ENCODE peak calls at places on chromosomes 13 and 19, in eight cellular contexts. V, B, J, Y, M, Z, N and I are unnamed samples.

GRCh38 chr19:38425810-38426466 is at the start of gene RASGRP4:
- DNase-seq in V (no peak), B (no peak), J (no peak), Y (no peak), M (no peak), Z (no peak), N (no peak), I (no peak)

GRCh38 chr13:111005808-111006494 is 91.1 kb upstream of the ANKRD10 start:
- DNase-seq in V (peak), B (no peak), J (no peak), Y (no peak), M (no peak), Z (peak), N (no peak), I (no peak)

GRCh38 chr19:47095707-47096704 is 17.6 kb downstream of the ZC3H4 start:
- DNase-seq in V (no peak), B (peak), J (no peak), Y (peak), M (peak), Z (no peak), N (peak), I (peak)

GRCh38 chr13:27375686-27376326 is 48.6 kb upstream of the GTF3A start:
- DNase-seq in V (peak), B (peak), J (peak), Y (peak), M (peak), Z (peak), N (no peak), I (peak)

GRCh38 chr19:43544077-43544476 is 11.1 kb downstream of the ZNF575 start:
- DNase-seq in V (no peak), B (no peak), J (no peak), Y (no peak), M (no peak), Z (no peak), N (no peak), I (no peak)

GRCh38 chr13:21901772-21902708 is 231.2 kb downstream of the FGF9 start:
- DNase-seq in V (peak), B (no peak), J (no peak), Y (no peak), M (no peak), Z (no peak), N (no peak), I (no peak)

GRCh38 chr19:10815969-10816635 is 19.9 kb downstream of the TMED1 start:
- DNase-seq in V (no peak), B (no peak), J (no peak), Y (no peak), M (no peak), Z (no peak), N (no peak), I (no peak)

GRCh38 chr13:113766035-113766800 is 7.2 kb downstream of the TMEM255B start:
- DNase-seq in V (no peak), B (no peak), J (no peak), Y (no peak), M (no peak), Z (no peak), N (no peak), I (no peak)

GRCh38 chr13:97246596-97246995 is 24.5 kb downstream of the MBNL2 start:
- DNase-seq in V (no peak), B (no peak), J (no peak), Y (no peak), M (no peak), Z (no peak), N (no peak), I (no peak)

GRCh38 chr19:34351382-34351802 is 13.6 kb upstream of the GPI start:
- DNase-seq in V (no peak), B (no peak), J (no peak), Y (no peak), M (peak), Z (no peak), N (no peak), I (no peak)

GRCh38 chr13:112664501-112665203 is 25.2 kb upstream of the ATP11A start:
- DNase-seq in V (no peak), B (peak), J (no peak), Y (no peak), M (peak), Z (peak), N (peak), I (no peak)

GRCh38 chr13:80195649-80196048 is 145.3 kb downstream of the SPRY2 start:
- DNase-seq in V (no peak), B (no peak), J (no peak), Y (no peak), M (no peak), Z (no peak), N (no peak), I (no peak)

GRCh38 chr13:31896427-31896826 is 135.1 kb upstream of the FRY start:
- DNase-seq in V (peak), B (peak), J (no peak), Y (no peak), M (no peak), Z (peak), N (no peak), I (peak)

GRCh38 chr13:27607125-27607524 is 13.2 kb downstream of the LNX2 start:
- DNase-seq in V (peak), B (peak), J (peak), Y (no peak), M (peak), Z (peak), N (no peak), I (peak)

GRCh38 chr13:49895826-49896225 is 40.3 kb downstream of the SPRYD7 start:
- DNase-seq in V (no peak), B (no peak), J (no peak), Y (no peak), M (no peak), Z (no peak), N (no peak), I (no peak)

GRCh38 chr19:45200614-45201013 is 22.0 kb downstream of the BLOC1S3 start:
- DNase-seq in V (peak), B (peak), J (peak), Y (peak), M (peak), Z (peak), N (no peak), I (peak)

GRCh38 chr13:90869580-90869979 is 477.9 kb upstream of the MIR17HG start:
- DNase-seq in V (no peak), B (no peak), J (no peak), Y (no peak), M (no peak), Z (no peak), N (no peak), I (no peak)

GRCh38 chr13:26500618-26501320 is 56.7 kb upstream of the WASF3 start:
- DNase-seq in V (no peak), B (no peak), J (no peak), Y (no peak), M (no peak), Z (no peak), N (no peak), I (no peak)

GRCh38 chr19:46946611-46947238 is 72.9 kb upstream of the NPAS1 start:
- DNase-seq in V (no peak), B (no peak), J (no peak), Y (no peak), M (no peak), Z (no peak), N (no peak), I (no peak)

GRCh38 chr19:16943942-16944625 is 55.3 kb downstream of the F2RL3 start:
- DNase-seq in V (no peak), B (no peak), J (no peak), Y (no peak), M (no peak), Z (no peak), N (no peak), I (no peak)

GRCh38 chr13:41694902-41695301 is 237.6 kb downstream of the RGCC start:
- DNase-seq in V (peak), B (peak), J (peak), Y (no peak), M (peak), Z (peak), N (no peak), I (peak)

GRCh38 chr13:36531746-36532486 is 99.6 kb downstream of the CCNA1 start:
- DNase-seq in V (no peak), B (peak), J (no peak), Y (no peak), M (peak), Z (no peak), N (no peak), I (no peak)

GRCh38 chr19:48510421-48511268 is 990 bp downstream of the LMTK3 start:
- DNase-seq in V (peak), B (peak), J (no peak), Y (peak), M (peak), Z (peak), N (peak), I (no peak)

GRCh38 chr19:28239270-28239669 is 973.7 kb downstream of the UQCRFS1 start:
- DNase-seq in V (no peak), B (no peak), J (no peak), Y (no peak), M (no peak), Z (no peak), N (no peak), I (no peak)

GRCh38 chr19:39845621-39846175 is 481 bp downstream of the FBL start:
- DNase-seq in V (no peak), B (peak), J (no peak), Y (no peak), M (peak), Z (no peak), N (no peak), I (no peak)
- TF ChIP-seq CTCF in V (no peak), B (no peak), J (peak), Y (no peak), M (no peak), Z (peak), N (no peak), I (peak)

GRCh38 chr13:106099765-106100164 is 435.7 kb downstream of the EFNB2 start:
- DNase-seq in V (no peak), B (no peak), J (no peak), Y (no peak), M (no peak), Z (no peak), N (no peak), I (no peak)

GRCh38 chr13:106100261-106100919 is 435.1 kb downstream of the EFNB2 start:
- DNase-seq in V (no peak), B (peak), J (no peak), Y (peak), M (peak), Z (no peak), N (no peak), I (no peak)

GRCh38 chr13:106102776-106103175 is 432.7 kb downstream of the EFNB2 start:
- DNase-seq in V (no peak), B (no peak), J (no peak), Y (no peak), M (no peak), Z (no peak), N (no peak), I (no peak)

GRCh38 chr13:106098778-106099177 is 436.7 kb downstream of the EFNB2 start:
- DNase-seq in V (no peak), B (no peak), J (no peak), Y (no peak), M (no peak), Z (no peak), N (no peak), I (no peak)

GRCh38 chr13:106101201-106101600 is 434.3 kb downstream of the EFNB2 start:
- DNase-seq in V (no peak), B (no peak), J (no peak), Y (no peak), M (no peak), Z (no peak), N (no peak), I (no peak)
- TF ChIP-seq CTCF in V (no peak), B (no peak), J (no peak), Y (no peak), M (no peak), Z (no peak), N (no peak), I (no peak)

DNA sequence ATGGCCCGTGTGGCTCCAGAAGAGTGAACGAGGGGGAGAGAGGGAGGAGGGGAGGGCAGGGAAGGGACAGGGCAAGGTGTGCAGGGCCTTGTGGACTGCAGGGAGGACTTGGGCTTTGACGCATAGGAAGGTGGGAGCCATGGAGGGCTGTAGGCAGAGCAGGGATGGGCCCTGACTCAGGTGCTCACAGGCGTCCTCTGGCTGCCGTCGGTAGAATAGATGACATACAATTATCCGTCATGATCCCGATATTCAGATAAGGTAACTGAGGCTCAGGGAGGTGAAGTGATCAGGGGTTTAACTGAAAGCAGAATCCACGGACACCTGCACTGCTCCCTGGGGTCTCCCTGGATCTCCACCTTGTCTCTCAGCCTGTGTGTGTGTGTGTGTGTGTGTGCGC is 3.4 kb downstream of the C3 start:
- DNase-seq in V (no peak), B (no peak), J (no peak), Y (no peak), M (no peak), Z (no peak), N (no peak), I (no peak)
- TF ChIP-seq CTCF in V (no peak), B (no peak), J (peak), Y (no peak), M (no peak), Z (no peak), N (no peak), I (no peak)

DNA sequence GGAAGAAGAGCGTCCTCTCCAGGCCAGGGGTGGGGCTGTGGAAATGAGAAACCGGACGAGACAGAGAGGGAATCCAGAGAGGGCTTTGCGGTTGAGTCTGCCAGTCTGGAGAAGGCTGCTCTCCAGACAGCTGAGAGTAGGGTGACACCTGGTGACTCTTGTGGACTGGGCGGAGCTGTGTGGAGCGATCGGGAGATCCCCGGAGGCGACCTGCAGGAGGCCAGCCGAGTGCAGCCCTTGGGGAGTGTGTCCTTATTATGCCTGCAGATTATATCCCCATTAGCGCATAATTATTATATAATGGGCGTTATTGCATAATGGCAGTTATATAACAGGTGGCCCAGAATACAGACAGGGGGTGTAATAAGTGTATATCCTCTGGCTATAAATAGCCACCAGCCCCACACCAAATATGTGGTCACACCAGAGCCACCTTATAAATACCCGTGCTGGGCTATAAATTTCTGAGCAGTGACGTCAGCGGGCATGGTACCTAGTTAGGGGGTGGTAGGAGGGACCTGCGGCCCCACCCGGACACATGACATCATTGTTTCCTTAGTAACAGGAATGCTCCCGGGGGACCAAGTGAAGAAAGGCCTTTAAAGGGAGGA is 41.2 kb downstream of the NFIX start:
- DNase-seq in V (no peak), B (peak), J (no peak), Y (peak), M (peak), Z (peak), N (peak), I (no peak)
- TF ChIP-seq CTCF in V (no peak), B (no peak), J (no peak), Y (no peak), M (peak), Z (peak), N (no peak), I (no peak)

GRCh38 chr19:18357442-18358264 is 17.3 kb downstream of the PGPEP1 start:
- DNase-seq in V (no peak), B (no peak), J (no peak), Y (no peak), M (no peak), Z (no peak), N (no peak), I (no peak)
- TF ChIP-seq CTCF in V (no peak), B (no peak), J (no peak), Y (no peak), M (no peak), Z (no peak), N (no peak), I (no peak)

GRCh38 chr13:29319451-29319850 is 276.0 kb downstream of the SLC7A1 start:
- DNase-seq in V (no peak), B (no peak), J (no peak), Y (no peak), M (no peak), Z (no peak), N (no peak), I (no peak)
- TF ChIP-seq CTCF in V (no peak), B (no peak), J (no peak), Y (no peak), M (no peak), Z (no peak), N (no peak), I (no peak)

GRCh38 chr13:56558698-56559320 is 581.9 kb upstream of the PRR20A start:
- DNase-seq in V (no peak), B (no peak), J (no peak), Y (no peak), M (peak), Z (no peak), N (no peak), I (no peak)

DNA sequence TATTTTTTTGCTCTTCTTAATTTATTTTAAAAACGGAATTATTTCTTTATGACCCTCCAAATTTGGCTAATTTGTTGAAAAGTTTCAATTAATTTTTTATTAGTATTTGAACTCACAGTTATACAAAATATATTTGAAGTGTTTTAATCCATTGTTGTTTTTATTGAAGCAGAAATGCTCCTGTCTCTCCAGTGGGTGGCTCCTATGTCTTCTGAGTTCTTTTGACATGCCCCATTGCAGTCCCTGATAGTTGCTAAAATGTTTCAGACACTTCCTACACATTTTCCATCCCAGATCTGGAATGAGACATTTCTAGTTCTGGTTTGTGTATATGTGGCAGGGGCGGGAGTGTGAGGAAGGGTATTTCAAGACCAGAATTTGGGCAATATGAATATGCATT is 579.4 kb upstream of the PRR20A start:
- DNase-seq in V (no peak), B (peak), J (no peak), Y (no peak), M (peak), Z (no peak), N (no peak), I (no peak)
- TF ChIP-seq CTCF in V (no peak), B (peak), J (no peak), Y (no peak), M (peak), Z (no peak), N (no peak), I (no peak)

DNA sequence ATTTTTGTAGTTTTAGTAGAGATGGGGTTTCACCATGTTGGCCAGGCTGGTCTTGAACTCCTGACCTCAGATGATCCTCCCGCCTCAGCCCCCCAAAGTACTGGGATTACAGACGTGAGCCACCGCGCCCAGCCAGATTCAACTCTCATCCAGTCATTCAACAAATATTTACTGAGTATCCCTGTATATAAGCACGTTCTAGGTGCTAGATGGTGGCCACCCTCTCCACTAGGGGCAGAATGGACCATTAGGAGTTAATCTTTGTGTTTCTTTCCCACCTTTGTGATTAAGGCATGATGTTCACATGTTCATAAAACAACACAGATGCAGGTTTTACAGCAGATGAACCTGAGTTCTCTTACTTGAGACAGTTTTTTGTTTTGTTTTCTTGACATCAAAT is 7.3 kb downstream of the SHKBP1 start:
- DNase-seq in V (no peak), B (no peak), J (no peak), Y (no peak), M (peak), Z (peak), N (no peak), I (no peak)
- TF ChIP-seq CTCF in V (no peak), B (peak), J (peak), Y (no peak), M (peak), Z (peak), N (no peak), I (peak)

GRCh38 chr13:51587372-51587771 is 3.1 kb downstream of the WDFY2 start:
- DNase-seq in V (no peak), B (no peak), J (no peak), Y (no peak), M (no peak), Z (no peak), N (no peak), I (no peak)
- TF ChIP-seq CTCF in V (no peak), B (no peak), J (no peak), Y (no peak), M (no peak), Z (no peak), N (no peak), I (no peak)